ENCODE peak calls at places on chromosome 1, in eight cellular contexts. A, T, V, W, Z, K, Y and R are unnamed samples.

GRCh38 chr1:64186898-64187280 is 16.5 kb upstream of the UBE2U start:
- DNase-seq in T (no peak), K (no peak), V (no peak), A (no peak), Z (no peak), Y (no peak), W (no peak), R (no peak)

GRCh38 chr1:42601472-42601871 is 56.8 kb upstream of the PPIH start:
- DNase-seq in Z (no peak), A (no peak), T (no peak), W (no peak), Y (no peak), K (no peak), V (no peak), R (no peak)

GRCh38 chr1:229170778-229171505 is 100.0 kb upstream of the RAB4A start:
- DNase-seq in W (no peak), A (no peak), T (no peak), V (no peak), Z (no peak), Y (no peak), K (no peak), R (no peak)

GRCh38 chr1:167599839-167600581 is 30.0 kb upstream of the RCSD1 start:
- DNase-seq in Y (no peak), K (peak), T (no peak), Z (peak), A (peak), V (peak), W (no peak), R (no peak)

GRCh38 chr1:226438007-226438406 is 30.1 kb upstream of the PARP1 start:
- DNase-seq in T (no peak), Y (no peak), A (no peak), W (no peak), Z (peak), K (no peak), V (no peak), R (no peak)

GRCh38 chr1:236377832-236378535 is 16.1 kb upstream of the EDARADD start:
- DNase-seq in Z (no peak), T (no peak), A (no peak), K (no peak), Y (no peak), V (no peak), W (no peak), R (no peak)

GRCh38 chr1:8025671-8026144 is 401 bp downstream of the ERRFI1 start:
- DNase-seq in K (no peak), V (no peak), Y (no peak), Z (no peak), T (no peak), W (no peak), A (no peak), R (no peak)

GRCh38 chr1:59707216-59707615 is 107.5 kb upstream of the HOOK1 start:
- DNase-seq in A (no peak), T (no peak), V (no peak), Z (peak), W (no peak), K (no peak), Y (no peak), R (no peak)

GRCh38 chr1:181936768-181937581 is 124.5 kb downstream of the ZNF648 start:
- DNase-seq in Y (peak), A (peak), V (peak), Z (no peak), K (no peak), T (no peak), W (peak), R (no peak)

GRCh38 chr1:171841931-171842723 is 829 bp downstream of the DNM3 start:
- DNase-seq in W (peak), Z (peak), Y (peak), K (peak), A (no peak), T (peak), V (no peak), R (no peak)

GRCh38 chr1:114854693-114855320 is at the start of gene SYCP1:
- DNase-seq in K (no peak), W (no peak), T (no peak), Y (no peak), A (no peak), Z (no peak), V (no peak), R (no peak)

GRCh38 chr1:50983403-50983802 is 13.4 kb downstream of the CDKN2C start:
- DNase-seq in W (no peak), K (no peak), Y (no peak), V (no peak), A (no peak), Z (no peak), T (no peak), R (no peak)